ENCODE peak calls at places on chromosomes 13 and 19, in nine cellular contexts. Y is kidney, O is fibroblast of the aortic adventitia, C is esophagus squamous epithelium, E is heart left ventricle, N is heart right ventricle, U is IMR-90, V is endodermal cell, L is astrocyte of the cerebellum. R is an unnamed sample.

GRCh38 chr19:32061304-32061703 is 284.1 kb upstream of the ZNF507 start:
- DNase-seq in N (no peak), V (peak; percentile 47), E (no peak), C (no peak), L (no peak), O (no peak), Y (no peak), U (no peak), R (no peak)

GRCh38 chr13:23825179-23825578 is 64.0 kb downstream of the MIPEP start:
- DNase-seq in U (no peak), Y (no peak), L (no peak), E (no peak), C (no peak), N (no peak), O (no peak), V (no peak), R (no peak)

GRCh38 chr19:53881482-53882390 is at the start of gene PRKCG:
- DNase-seq in Y (peak; percentile 77), L (no peak), V (peak; percentile 85), C (no peak), U (no peak), E (no peak), O (no peak), N (peak; percentile 43), R (no peak)

GRCh38 chr13:100527644-100528043 is 60.9 kb downstream of the GGACT start:
- DNase-seq in U (no peak), C (no peak), Y (no peak), V (peak; percentile 27), L (no peak), N (no peak), O (no peak), E (no peak), R (no peak)

GRCh38 chr19:29526730-29527499 is 1.1 kb downstream of the VSTM2B start:
- DNase-seq in U (no peak), O (no peak), L (no peak), Y (peak; percentile 63), N (no peak), V (peak; percentile 74), C (no peak), E (peak; percentile 19), R (no peak)

GRCh38 chr19:1523412-1524205 is at the start of gene PLK5:
- DNase-seq in O (no peak), N (no peak), E (no peak), V (peak; percentile 73), U (no peak), Y (no peak), L (no peak), C (no peak), R (no peak)

GRCh38 chr13:113453962-113454361 is 674 bp upstream of the ADPRHL1 start:
- DNase-seq in U (no peak), Y (peak; percentile 16), V (no peak), E (no peak), L (peak; percentile 78), N (no peak), O (no peak), C (no peak), R (peak; percentile 29)

GRCh38 chr19:10661946-10662345 is 7.8 kb downstream of the ILF3 start:
- DNase-seq in Y (no peak), V (no peak), E (no peak), O (no peak), C (no peak), L (no peak), U (no peak), N (no peak), R (no peak)

GRCh38 chr13:52158629-52159158 is 703 bp downstream of the NEK3 start:
- DNase-seq in L (peak; percentile 3), U (peak; percentile 28), V (no peak), O (peak; percentile 62), C (no peak), Y (no peak), E (peak; percentile 42), N (peak; percentile 32), R (peak; percentile 42)

GRCh38 chr13:52156724-52157251 is 2.6 kb downstream of the NEK3 start:
- DNase-seq in C (no peak), N (no peak), L (peak; percentile 40), Y (no peak), V (no peak), U (peak; percentile 36), O (peak; percentile 63), E (no peak), R (peak; percentile 43)

GRCh38 chr13:52160053-52160452 is 656 bp upstream of the NEK3 start:
- DNase-seq in E (no peak), O (no peak), Y (peak; percentile 46), N (no peak), U (no peak), V (no peak), L (no peak), C (no peak), R (no peak)

GRCh38 chr13:52161193-52161646 is 1.8 kb upstream of the NEK3 start:
- DNase-seq in N (no peak), U (no peak), C (no peak), E (no peak), O (no peak), L (no peak), V (no peak), Y (no peak), R (no peak)

DNA sequence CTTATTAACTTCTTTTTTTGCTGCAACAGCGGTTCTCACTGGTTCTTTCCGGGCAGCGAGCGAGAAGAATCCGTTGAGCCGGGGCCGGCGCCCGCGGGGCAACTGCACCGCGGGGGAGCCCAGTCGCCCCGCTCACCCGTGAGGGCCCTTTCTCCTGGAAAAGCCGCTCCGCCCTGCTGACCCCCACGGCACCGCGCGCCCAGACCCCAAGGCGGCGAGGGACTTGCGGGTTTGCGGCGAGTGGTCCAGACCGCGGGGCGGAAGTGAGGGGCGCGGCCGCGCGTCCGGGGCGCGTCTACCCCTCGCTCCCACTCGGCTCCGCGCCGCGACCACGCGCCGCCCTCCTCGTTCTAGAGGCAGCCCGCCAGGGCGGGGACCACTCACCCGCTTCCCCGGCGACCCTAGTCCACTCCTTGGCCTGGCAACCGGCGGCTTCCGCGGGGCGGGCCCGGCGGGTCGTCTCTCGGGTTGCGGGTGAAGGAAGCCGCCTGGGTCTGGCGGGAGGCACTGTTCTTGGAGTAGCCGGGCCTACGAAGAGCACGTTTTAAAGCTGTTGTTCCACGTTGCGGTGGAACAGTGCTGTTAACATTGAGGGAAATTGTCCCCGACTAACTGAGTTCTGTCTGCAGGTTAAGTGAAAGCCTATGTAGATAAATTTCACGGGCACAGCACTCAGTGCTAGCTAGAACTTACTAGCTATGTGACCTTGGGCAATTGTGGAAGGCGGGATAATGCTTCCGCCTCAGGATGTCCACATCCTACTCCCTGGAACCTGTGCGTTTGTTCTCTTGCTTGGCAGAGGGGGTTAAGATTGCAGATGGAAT is at the start of gene NEK3:
- DNase-seq in N (peak; percentile 79), U (peak; percentile 56), O (peak; percentile 60), L (peak; percentile 28), C (peak; percentile 6), V (peak; percentile 89), Y (peak; percentile 92), E (peak; percentile 85), R (peak; percentile 71)
- H3K4me3 ChIP-seq in N (peak within 1 kb of the TSS; percentile 85), U (peak within 1 kb of the TSS; percentile 82), O (peak within 1 kb of the TSS; percentile 78), L (peak within 1 kb of the TSS; percentile 69), C (peak within 1 kb of the TSS; percentile 90), V (peak within 1 kb of the TSS; percentile 89), Y (peak within 1 kb of the TSS; percentile 61), E (peak within 1 kb of the TSS; percentile 93), R (peak within 1 kb of the TSS; percentile 83)

GRCh38 chr19:41860419-41861097 is 503 bp downstream of the RPS19 start:
- DNase-seq in O (peak; percentile 57), N (no peak), L (no peak), Y (peak; percentile 88), U (no peak), C (no peak), V (peak; percentile 53), E (no peak), R (peak; percentile 45)

GRCh38 chr19:41859618-41860418 is at the start of gene RPS19:
- DNase-seq in U (peak; percentile 98), O (peak; percentile 99), N (peak; percentile 99), C (peak; percentile 86), L (peak; percentile 95), V (peak; percentile 99), E (peak; percentile 98), Y (peak; percentile 99), R (peak; percentile 99)

GRCh38 chr19:41861846-41862245 is 1.8 kb downstream of the RPS19 start:
- DNase-seq in N (no peak), V (no peak), Y (peak; percentile 33), E (no peak), O (no peak), U (no peak), L (no peak), C (no peak), R (no peak)

GRCh38 chr19:41861098-41861768 is 1.2 kb downstream of the RPS19 start:
- DNase-seq in O (no peak), V (no peak), N (no peak), L (no peak), Y (peak; percentile 46), E (no peak), C (no peak), U (no peak), R (no peak)

DNA sequence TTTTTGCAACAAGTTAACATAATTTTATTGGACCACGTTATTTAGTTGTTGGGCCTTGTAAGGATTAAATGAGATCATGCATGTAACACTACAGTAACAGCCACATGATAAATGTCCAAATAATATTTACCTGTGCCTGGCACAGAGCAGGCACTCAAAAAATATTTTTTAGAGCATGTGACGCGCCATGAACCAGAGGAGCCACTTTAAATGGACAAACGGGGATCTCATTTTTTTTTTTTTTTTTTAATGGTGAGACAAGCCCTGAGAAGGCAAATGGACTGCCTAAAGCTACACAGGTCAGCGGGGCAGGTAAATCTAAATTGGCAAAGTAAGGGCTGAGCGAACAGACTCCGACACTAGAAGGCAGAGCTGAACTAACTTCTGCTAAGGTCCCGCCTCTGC is 840 bp upstream of the RPS19 start:
- DNase-seq in V (no peak), Y (no peak), U (no peak), N (no peak), L (no peak), C (no peak), E (no peak), O (no peak), R (no peak)
- TF ChIP-seq CTCF in V (no peak), Y (no peak), U (no peak), N (no peak), L (no peak), C (no peak), E (no peak), O (no peak), R (no peak)

GRCh38 chr19:41452584-41453275 is 9.8 kb downstream of the ERICH4 start:
- DNase-seq in N (no peak), E (no peak), C (no peak), V (no peak), O (no peak), L (no peak), Y (no peak), U (no peak), R (no peak)

GRCh38 chr19:41457241-41457640 is 14.3 kb downstream of the ERICH4 start:
- DNase-seq in E (no peak), O (no peak), V (no peak), L (no peak), N (no peak), U (no peak), Y (no peak), C (no peak), R (no peak)

GRCh38 chr19:41456342-41456918 is 13.5 kb downstream of the ERICH4 start:
- DNase-seq in Y (no peak), L (no peak), C (no peak), O (peak; percentile 48), N (no peak), U (peak; percentile 56), V (no peak), E (no peak), R (peak; percentile 54)
- H3K4me3 ChIP-seq in Y (no peak overlapping the region), L (no peak overlapping the region), C (no peak overlapping the region), O (no peak overlapping the region), N (no peak overlapping the region), U (no peak overlapping the region), V (no peak overlapping the region), E (no peak overlapping the region), R (no peak overlapping the region)

GRCh38 chr13:60226507-60226906 is 62.8 kb upstream of the DIAPH3 start:
- DNase-seq in V (peak; percentile 71), N (no peak), C (no peak), L (no peak), U (peak; percentile 47), O (peak; percentile 25), E (no peak), Y (no peak), R (peak; percentile 68)
- TF ChIP-seq CTCF in V (peak; percentile 77), N (no peak), C (no peak), L (peak; percentile 36), U (peak; percentile 57), O (no peak), E (peak; percentile 35), Y (peak; percentile 19), R (peak; percentile 71)